ENCODE peak calls at places on chromosomes 11 and 22, in six cellular contexts. O is fibroblast of lung; Q is left ventricle myocardium superior; W is activated CD8-positive, alpha-beta T cell treated with anti-CD3 and anti-CD28 coated beads for 36 hours; Y is NCI-H774; A is fibroblast of pulmonary artery. R is an unnamed sample.
A peak's percentile ranks its signal among the peaks of the same experiment; 100 is the strongest.

GRCh38 chr11:101914349-101914736 is 467 bp upstream of the CEP126 start:
- DNase-seq in W (no peak), O (peak; percentile 49), A (no peak), Y (no peak), Q (no peak), R (no peak)

GRCh38 chr22:20465759-20466077 is 28.1 kb upstream of the SCARF2 start:
- DNase-seq in O (no peak), W (peak; percentile 22), Y (no peak), A (no peak), Q (no peak), R (no peak)

GRCh38 chr22:37498289-37498909 is 12.2 kb upstream of the MFNG start:
- DNase-seq in A (no peak), O (no peak), W (peak; percentile 84), Y (no peak), Q (no peak), R (peak; percentile 22)

GRCh38 chr11:131656179-131656838 is 285.9 kb downstream of the NTM start:
- DNase-seq in Q (no peak), Y (no peak), W (no peak), A (no peak), O (no peak), R (no peak)

GRCh38 chr11:121321614-121322243 is 29.2 kb downstream of the SC5D start:
- DNase-seq in Y (peak; percentile 63), A (peak; percentile 11), Q (no peak), W (peak; percentile 42), O (peak; percentile 10), R (peak; percentile 49)

GRCh38 chr22:40178417-40179409 is 988 bp downstream of the TNRC6B start:
- DNase-seq in W (peak; percentile 73), O (peak; percentile 77), A (peak; percentile 58), Q (peak; percentile 44), Y (no peak), R (no peak)

GRCh38 chr11:99370557-99371200 is 349.9 kb downstream of the CNTN5 start:
- DNase-seq in Y (peak; percentile 73), W (no peak), O (peak; percentile 65), Q (peak; percentile 68), A (peak; percentile 80), R (peak; percentile 71)

GRCh38 chr22:39959640-39960447 is at the start of gene TMA7B:
- DNase-seq in W (peak; percentile 58), Y (no peak), Q (no peak), O (peak; percentile 74), A (peak; percentile 65), R (peak; percentile 51)

GRCh38 chr22:28435960-28436359 is 243.7 kb downstream of the TTC28 start:
- DNase-seq in W (no peak), Q (no peak), A (no peak), Y (no peak), O (peak; percentile 39), R (no peak)

R was measured in COR-L47.